ENCODE peak calls at places on chromosome 18, in five cellular contexts. C is left lung, B is A549, W is AG04449, F is suprapubic skin. T is an unnamed sample.

GRCh38 chr18:70450658-70451253 is 161.9 kb downstream of the SOCS6 start:
- DNase-seq in C (no peak), W (no peak), B (peak), F (no peak), T (no peak)

GRCh38 chr18:52869349-52869923 is 529.4 kb downstream of the DCC start:
- DNase-seq in F (no peak), W (no peak), C (no peak), B (no peak), T (no peak)

GRCh38 chr18:395481-396250 is 104.8 kb downstream of the COLEC12 start:
- DNase-seq in F (no peak), C (no peak), B (no peak), W (no peak), T (no peak)

GRCh38 chr18:79799619-79800352 is 2.0 kb downstream of the KCNG2 start:
- DNase-seq in F (no peak), W (no peak), B (no peak), C (no peak), T (peak)

GRCh38 chr18:46268662-46269061 is 164.5 kb downstream of the HAUS1 start:
- DNase-seq in B (no peak), C (no peak), W (no peak), F (no peak), T (no peak)

GRCh38 chr18:2304378-2305175 is 266.7 kb downstream of the METTL4 start:
- DNase-seq in W (no peak), C (no peak), B (peak), F (no peak), T (no peak)

GRCh38 chr18:50011813-50012445 is 183.0 kb downstream of the MYO5B start:
- DNase-seq in F (no peak), W (peak), C (no peak), B (no peak), T (no peak)

GRCh38 chr18:14933049-14933851 is 185.3 kb downstream of the ANKRD30B start:
- DNase-seq in C (no peak), B (no peak), W (no peak), F (no peak), T (peak)

GRCh38 chr18:41378628-41379027 is 576.4 kb upstream of the PIK3C3 start:
- DNase-seq in W (no peak), C (no peak), F (no peak), B (peak), T (no peak)

GRCh38 chr18:3500016-3500415 is 50.0 kb downstream of the TGIF1 start:
- DNase-seq in W (no peak), F (no peak), C (no peak), B (no peak), T (no peak)

GRCh38 chr18:23916338-23916737 is 98.2 kb upstream of the TTC39C start:
- DNase-seq in W (no peak), F (no peak), B (no peak), C (no peak), T (no peak)

GRCh38 chr18:5628512-5629255 is 84.9 kb upstream of the EPB41L3 start:
- DNase-seq in W (no peak), F (peak), C (peak), B (peak), T (peak)

GRCh38 chr18:66013976-66014375 is 263.2 kb downstream of the CDH7 start:
- DNase-seq in F (no peak), B (no peak), W (no peak), C (no peak), T (no peak)

GRCh38 chr18:34802938-34803337 is 92.8 kb downstream of the DTNA start:
- DNase-seq in F (no peak), W (no peak), B (no peak), C (no peak), T (no peak)

GRCh38 chr18:59144483-59144882 is 4.8 kb downstream of the SEC11C start:
- DNase-seq in W (no peak), F (no peak), C (no peak), B (no peak), T (no peak)

GRCh38 chr18:34809697-34810096 is 99.6 kb downstream of the DTNA start:
- DNase-seq in F (no peak), B (peak), C (peak), W (no peak), T (no peak)

GRCh38 chr18:62131305-62131909 is 55.4 kb downstream of the PIGN start:
- DNase-seq in C (peak), F (no peak), B (peak), W (no peak), T (no peak)

GRCh38 chr18:47775961-47776360 is 154.5 kb downstream of the SMAD2 start:
- DNase-seq in W (no peak), B (peak), F (no peak), C (no peak), T (no peak)

GRCh38 chr18:9719421-9719981 is 11.4 kb downstream of the RAB31 start:
- DNase-seq in W (no peak), F (no peak), C (no peak), B (peak), T (no peak)

GRCh38 chr18:11902522-11903292 is 5.4 kb downstream of the MPPE1 start:
- DNase-seq in C (no peak), F (no peak), W (no peak), B (no peak), T (no peak)

GRCh38 chr18:61551586-61551985 is 218.4 kb downstream of the CDH20 start:
- DNase-seq in F (no peak), C (no peak), W (peak), B (peak), T (no peak)

GRCh38 chr18:36297419-36298112 is at the start of gene FHOD3:
- DNase-seq in F (no peak), B (peak), C (peak), W (no peak), T (peak)

DNA sequence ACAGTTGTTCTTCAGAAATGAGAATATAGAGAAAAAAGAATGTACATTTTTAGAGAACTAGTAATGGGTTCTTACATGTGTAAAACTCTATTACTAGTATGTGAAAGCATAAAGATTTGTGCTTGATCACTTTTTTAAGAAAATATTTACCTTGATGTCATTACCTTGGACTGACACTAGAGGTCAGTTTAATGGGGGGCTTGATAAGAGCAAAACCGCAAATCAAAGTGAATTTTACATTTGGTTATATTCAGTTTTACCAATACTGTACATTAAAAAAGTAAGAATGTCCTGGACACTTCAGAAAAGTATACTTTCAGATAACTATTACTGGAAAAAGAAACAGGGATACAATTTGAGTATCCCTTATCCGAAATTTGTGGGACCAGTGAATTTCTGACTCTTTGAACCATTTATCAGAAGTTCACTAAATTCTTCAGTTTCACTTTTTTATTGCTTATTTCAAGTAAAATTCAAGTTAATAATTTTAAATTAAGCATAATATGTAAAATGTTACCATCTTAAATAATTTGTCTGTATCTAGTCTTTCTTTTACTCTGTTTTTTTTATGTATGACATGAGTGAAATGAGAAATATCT is 1149.5 kb downstream of the DSC3 start:
- DNase-seq in F (no peak), W (no peak), B (peak), C (no peak), T (no peak)
- TF ChIP-seq CTCF in F (peak), W (no peak), B (peak), C (no peak), T (peak)

GRCh38 chr18:64042728-64043358 is 73.0 kb downstream of the SERPINB8 start:
- DNase-seq in C (no peak), B (no peak), F (no peak), W (no peak), T (no peak)
- TF ChIP-seq CTCF in C (no peak), B (no peak), F (no peak), W (no peak), T (no peak)

GRCh38 chr18:63951302-63951705 is 2.2 kb downstream of the HMSD start:
- DNase-seq in C (no peak), W (no peak), F (no peak), B (no peak), T (no peak)
- TF ChIP-seq CTCF in C (no peak), W (no peak), F (no peak), B (no peak), T (no peak)

GRCh38 chr18:31740180-31740579 is 20.5 kb downstream of the SLC25A52 start:
- DNase-seq in C (no peak), W (no peak), B (no peak), F (no peak), T (no peak)

GRCh38 chr18:31744661-31745060 is 16.0 kb downstream of the SLC25A52 start:
- DNase-seq in B (no peak), C (no peak), F (no peak), W (no peak), T (no peak)

GRCh38 chr18:31739651-31740050 is 21.0 kb downstream of the SLC25A52 start:
- DNase-seq in B (no peak), F (no peak), W (no peak), C (no peak), T (no peak)

GRCh38 chr18:31738460-31739407 is 21.9 kb downstream of the SLC25A52 start:
- DNase-seq in C (no peak), W (no peak), F (no peak), B (peak), T (no peak)

DNA sequence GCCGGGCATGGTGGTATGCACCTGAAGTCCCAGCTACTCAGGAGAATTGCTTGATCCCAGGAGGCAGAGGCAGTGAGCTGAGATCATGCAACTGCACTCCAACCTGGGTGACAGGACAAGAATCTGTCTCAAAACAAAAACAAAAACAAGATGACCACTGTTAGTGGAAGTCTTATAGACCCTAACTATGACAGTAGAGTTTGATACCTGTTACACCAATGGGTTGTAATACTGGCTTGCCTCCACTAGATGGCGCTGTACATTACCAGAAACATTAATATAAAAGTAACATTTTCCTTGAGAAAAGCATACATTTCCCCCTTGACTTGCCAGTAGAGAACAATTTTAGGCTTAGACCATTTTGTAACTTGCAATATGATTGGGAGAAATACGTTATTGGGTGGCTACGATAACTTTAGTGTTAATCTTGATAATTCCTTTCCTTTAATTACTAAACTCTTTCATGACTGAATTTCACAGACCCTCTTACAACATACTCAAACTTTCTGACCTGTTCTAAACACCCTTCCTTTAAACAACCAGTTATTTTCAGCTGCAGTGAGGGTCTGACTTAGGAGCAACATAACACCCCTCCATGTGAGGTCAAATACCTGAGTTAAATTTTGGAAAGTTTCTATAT is 19.5 kb downstream of the SLC25A52 start:
- DNase-seq in B (peak), W (no peak), F (no peak), C (no peak), T (no peak)
- TF ChIP-seq CTCF in B (peak), W (peak), F (peak), C (peak), T (peak)

GRCh38 chr18:43170586-43170985 is 55.1 kb upstream of the RIT2 start:
- DNase-seq in F (no peak), C (no peak), W (no peak), B (no peak), T (no peak)
- TF ChIP-seq CTCF in F (no peak), C (no peak), W (no peak), B (no peak), T (no peak)

DNA sequence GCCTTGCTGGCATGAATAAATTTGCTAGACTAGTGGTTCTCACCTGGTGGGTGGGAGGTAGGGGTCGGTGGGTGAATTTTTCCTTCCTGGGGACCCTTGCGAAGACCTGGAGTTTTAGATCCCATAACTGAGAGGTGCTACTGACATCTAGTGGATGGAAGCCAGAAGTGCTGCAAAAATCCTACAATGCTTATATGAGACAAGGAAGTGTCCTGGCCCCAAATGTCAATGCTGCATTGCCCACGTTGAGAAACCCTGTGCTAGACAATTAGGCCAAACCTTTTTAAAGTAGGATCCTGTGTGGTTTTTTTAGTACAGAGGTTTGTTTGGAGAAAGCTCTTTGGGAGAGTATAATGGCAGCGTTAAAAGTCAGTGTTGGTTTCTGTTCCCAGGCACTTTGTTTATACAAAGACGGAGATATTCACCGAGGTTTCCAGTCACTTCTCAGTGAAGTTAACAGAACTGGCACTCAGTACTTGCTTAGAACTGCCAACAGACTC is 9.6 kb downstream of the SERPINB8 start:
- DNase-seq in W (no peak), B (peak), F (no peak), C (no peak), T (no peak)
- TF ChIP-seq CTCF in W (peak), B (peak), F (peak), C (peak), T (peak)

GRCh38 chr18:26656944-26657536 is 108.7 kb upstream of the KCTD1 start:
- DNase-seq in B (peak), C (peak), W (no peak), F (peak), T (peak)
- TF ChIP-seq CTCF in B (no peak), C (peak), W (peak), F (peak), T (peak)

DNA sequence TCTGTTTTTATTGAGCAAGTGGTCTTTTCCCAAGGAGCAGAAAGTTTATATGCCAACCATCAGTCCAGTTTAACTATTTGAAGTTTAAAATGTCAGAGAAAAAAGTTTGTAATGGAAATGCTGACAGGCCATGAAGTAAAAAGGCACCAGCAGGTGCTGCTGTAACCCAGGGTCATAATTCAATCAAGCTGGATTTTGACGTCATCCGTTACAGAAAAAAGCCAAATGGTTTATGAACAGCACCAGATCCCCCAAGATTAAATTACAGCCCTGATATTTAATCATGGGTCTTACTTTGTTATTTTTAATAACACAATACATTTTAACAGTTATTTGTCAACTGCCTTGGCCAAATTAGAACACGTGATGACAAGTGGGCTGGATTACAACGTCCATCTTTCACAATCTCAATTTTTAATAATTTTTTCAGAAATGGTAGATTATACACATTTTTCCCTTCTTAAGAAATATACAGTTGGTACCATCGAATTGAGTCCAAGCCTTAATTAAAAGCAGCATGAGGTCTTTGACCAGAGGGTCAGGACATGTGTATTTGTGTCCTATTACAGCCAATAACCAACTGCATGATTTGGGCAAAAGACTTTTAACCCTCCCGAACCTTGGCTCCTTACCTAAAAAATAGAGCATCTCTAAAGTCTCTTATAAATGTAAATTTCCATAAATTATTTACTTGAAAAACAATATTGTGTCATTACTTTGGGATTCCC is 10.0 kb downstream of the TCF4 start:
- DNase-seq in F (no peak), B (peak), C (no peak), W (no peak), T (no peak)
- TF ChIP-seq CTCF in F (no peak), B (peak), C (no peak), W (no peak), T (peak)

T was measured in type B pancreatic cell.